ENCODE peak calls at places on chromosomes 11 and 22, in six cellular contexts. P is CD8-positive, alpha-beta T cell; Y is GM12878; O is transverse colon; D is left lung; C is thyroid gland. F is an unnamed sample.

GRCh38 chr22:45834795-45835194 is 142.2 kb downstream of the WNT7B start:
- DNase-seq in C (no peak), P (no peak), O (no peak), Y (no peak), D (no peak), F (no peak)

GRCh38 chr11:27806122-27806521 is 105.9 kb upstream of the BDNF start:
- DNase-seq in O (no peak), P (no peak), Y (no peak), C (no peak), D (no peak), F (no peak)

GRCh38 chr11:10930224-10930960 is 72.5 kb upstream of the ZBED5 start:
- DNase-seq in P (no peak), Y (no peak), O (peak; percentile 27), C (peak; percentile 34), D (no peak), F (no peak)

GRCh38 chr11:101487775-101488174 is 96.0 kb downstream of the TRPC6 start:
- DNase-seq in D (no peak), C (no peak), O (no peak), P (no peak), Y (no peak), F (no peak)

GRCh38 chr11:32213223-32213622 is 122.3 kb downstream of the RCN1 start:
- DNase-seq in D (no peak), O (no peak), Y (no peak), P (no peak), C (peak; percentile 82), F (no peak)

GRCh38 chr11:68447015-68447801 is 13.3 kb upstream of the PPP6R3 start:
- DNase-seq in P (peak; percentile 65), C (peak; percentile 76), O (peak; percentile 83), Y (no peak), D (peak; percentile 95), F (peak; percentile 72)

GRCh38 chr11:132943737-132944556 is 588.4 kb downstream of the OPCML start:
- DNase-seq in P (no peak), O (no peak), Y (no peak), C (no peak), D (peak; percentile 74), F (no peak)

GRCh38 chr11:74534216-74534615 is 40.7 kb upstream of the LIPT2 start:
- DNase-seq in C (no peak), D (no peak), O (no peak), P (no peak), Y (no peak), F (no peak)

GRCh38 chr11:29318134-29318845 is 698.5 kb downstream of the KCNA4 start:
- DNase-seq in C (no peak), D (no peak), O (no peak), P (no peak), Y (no peak), F (no peak)

GRCh38 chr11:11500744-11501487 is 120.9 kb downstream of the GALNT18 start:
- DNase-seq in C (no peak), D (no peak), P (no peak), O (no peak), Y (no peak), F (no peak)

DNA sequence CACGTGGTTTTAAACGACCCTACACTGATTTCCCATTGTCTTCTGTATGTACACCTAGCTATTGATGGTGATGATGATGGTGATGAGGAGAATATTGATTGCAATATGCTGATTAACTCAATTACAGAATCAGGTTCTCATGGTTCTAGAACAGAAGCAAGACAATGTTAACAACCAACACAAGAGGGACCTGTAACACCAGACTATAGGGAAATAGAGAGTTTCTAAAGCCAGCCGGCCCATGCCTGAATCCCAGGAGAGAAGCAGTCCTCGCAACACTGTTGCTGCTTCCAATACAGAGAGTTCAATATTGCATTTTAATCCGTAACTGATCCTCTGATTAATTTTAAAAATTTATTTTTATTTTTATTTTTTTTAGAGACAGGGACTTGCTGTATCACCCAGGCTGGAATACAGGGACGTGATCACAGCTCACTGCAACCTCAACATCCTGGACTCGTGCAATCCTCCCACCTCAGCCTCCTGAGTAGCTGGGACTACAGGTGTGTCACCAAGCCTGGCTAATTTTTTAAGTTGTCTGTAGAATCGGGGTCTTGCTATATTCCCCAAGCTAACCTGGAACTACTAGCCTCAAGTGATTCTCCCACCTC is 22.2 kb upstream of the UBASH3B start:
- DNase-seq in P (no peak), C (peak; percentile 45), D (no peak), O (no peak), Y (no peak), F (no peak)
- TF ChIP-seq CTCF in P (peak; percentile 63), C (peak; percentile 52), D (peak; percentile 9), O (peak; percentile 27), Y (peak; percentile 45), F (peak; percentile 68)

GRCh38 chr11:64224151-64224890 is 1.7 kb downstream of the TRPT1 start:
- DNase-seq in Y (no peak), C (no peak), O (no peak), P (no peak), D (no peak), F (no peak)
- H3K27ac ChIP-seq in Y (no peak overlapping the region), C (no peak overlapping the region), O (no peak overlapping the region), P (no peak overlapping the region), D (peak overlapping the region; percentile 86), F (peak overlapping the region; percentile 77)

GRCh38 chr22:32355760-32356159 is 1.9 kb upstream of the RFPL3 start:
- DNase-seq in O (no peak), P (no peak), C (peak; percentile 39), D (no peak), Y (no peak), F (no peak)
- TF ChIP-seq CTCF in O (no peak), P (no peak), C (peak; percentile 36), D (no peak), Y (no peak), F (no peak)

GRCh38 chr22:39270280-39270679 is 25.5 kb upstream of the PDGFB start:
- DNase-seq in P (no peak), Y (no peak), C (no peak), D (peak; percentile 47), O (no peak), F (no peak)
- H3K27ac ChIP-seq in P (no peak overlapping the region), Y (no peak overlapping the region), C (no peak overlapping the region), D (no peak overlapping the region), O (no peak overlapping the region), F (no peak overlapping the region)

DNA sequence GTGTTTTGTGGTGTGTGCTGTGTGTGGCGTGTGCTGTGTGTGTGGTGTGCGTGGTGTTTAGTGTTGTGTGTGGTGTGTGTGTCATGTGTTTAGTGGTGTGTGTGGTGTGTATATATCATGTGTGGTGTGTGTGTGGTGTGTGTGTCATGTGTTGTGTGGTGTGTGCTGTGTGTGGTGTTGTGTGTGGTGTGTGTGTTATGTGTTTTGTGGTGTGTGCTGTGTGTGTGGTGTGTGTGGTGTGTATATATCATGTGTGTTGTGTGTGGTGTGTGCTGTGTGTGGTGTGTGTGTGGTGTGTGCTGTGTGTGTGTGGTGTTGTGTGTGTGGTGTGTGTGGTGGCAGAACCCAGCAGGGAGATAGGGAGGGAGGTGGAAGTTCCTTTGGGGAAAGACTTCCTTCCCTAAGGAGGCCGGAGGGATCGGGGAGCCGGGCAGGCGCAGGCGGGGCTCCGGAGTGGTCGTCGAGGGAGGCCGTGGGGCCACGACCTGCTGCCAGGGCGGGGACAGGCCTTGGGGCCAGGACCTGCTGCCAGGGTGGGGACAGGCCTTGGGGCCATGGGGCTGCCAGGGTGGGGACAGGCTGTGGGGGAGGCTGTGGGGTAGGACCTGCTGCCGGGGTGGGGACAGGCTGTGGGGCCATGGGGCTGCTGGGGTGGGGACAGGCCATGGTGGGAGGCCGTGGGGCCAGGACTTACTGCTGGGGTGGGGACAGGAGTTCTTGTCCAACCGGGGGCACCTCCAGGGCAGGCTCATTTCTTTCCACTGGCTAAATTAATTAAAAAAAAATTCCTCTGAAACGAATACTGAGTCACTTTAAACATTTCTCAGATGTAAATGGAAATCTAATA is 15.2 kb downstream of the PIM3 start:
- DNase-seq in D (peak; percentile 82), Y (no peak), O (peak; percentile 37), C (no peak), P (no peak), F (no peak)
- TF ChIP-seq CTCF in D (no peak), Y (no peak), O (no peak), C (no peak), P (no peak), F (no peak)

DNA sequence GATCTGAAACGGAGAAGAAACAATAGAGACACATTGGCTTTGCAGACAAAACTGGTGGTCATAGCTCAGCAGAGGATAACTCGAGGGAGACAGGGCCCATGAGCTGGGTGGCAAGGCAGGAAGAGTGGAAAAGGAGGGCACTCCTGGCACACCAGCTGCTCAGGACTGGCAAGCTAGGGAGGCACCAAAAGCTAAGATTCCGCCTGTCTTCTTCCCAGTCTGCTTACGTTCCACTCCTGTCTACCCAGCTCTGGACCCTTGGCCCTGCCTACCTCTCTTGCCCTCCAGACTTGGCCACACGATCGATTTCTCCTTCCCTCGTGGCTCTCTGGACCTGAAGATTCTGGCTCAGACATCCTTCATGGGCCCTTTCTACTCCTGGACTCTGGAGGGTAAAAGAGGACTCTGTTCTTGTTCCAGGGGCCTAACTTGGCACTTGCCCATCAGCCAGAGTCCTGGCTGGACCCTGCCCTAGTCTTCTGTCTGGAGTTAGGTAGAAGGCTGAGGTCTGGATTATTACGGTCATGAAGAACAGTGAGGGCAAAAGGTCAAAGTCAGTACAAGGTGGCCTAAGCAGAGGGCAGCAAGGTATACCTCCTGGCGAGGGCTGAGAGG is 115.2 kb upstream of the PITPNB start:
- DNase-seq in C (no peak), O (no peak), P (no peak), D (no peak), Y (no peak), F (no peak)
- H3K27ac ChIP-seq in C (peak overlapping the region; percentile 69), O (peak overlapping the region; percentile 44), P (no peak overlapping the region), D (peak overlapping the region; percentile 58), Y (no peak overlapping the region), F (no peak overlapping the region)

DNA sequence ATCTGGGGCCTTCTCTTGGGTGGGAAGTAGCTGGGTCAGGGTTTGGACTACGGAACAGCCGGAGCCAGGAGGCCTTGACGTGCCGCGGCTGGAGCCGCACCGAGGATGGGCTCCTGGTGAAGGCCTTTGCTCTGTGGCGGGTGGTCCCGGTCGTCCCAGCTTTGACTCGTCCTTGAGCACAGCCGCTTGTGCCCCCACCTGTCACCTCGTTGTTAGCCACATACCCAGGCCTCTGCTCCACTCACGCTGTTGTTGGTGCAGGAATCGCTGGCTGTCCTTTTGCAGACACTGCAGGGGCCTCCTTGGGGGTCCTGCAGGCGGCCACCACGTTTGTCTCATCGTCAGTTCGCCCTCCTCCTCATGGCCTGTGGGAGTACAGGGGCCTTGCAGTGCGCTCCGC is 17.1 kb downstream of the PHRF1 start:
- DNase-seq in C (no peak), O (no peak), P (no peak), D (no peak), Y (no peak), F (no peak)
- TF ChIP-seq CTCF in C (no peak), O (no peak), P (no peak), D (no peak), Y (no peak), F (no peak)